ENCODE peak calls at places on chromosome 11, in seven cellular contexts. V, U, C, X, Q, F and K are unnamed samples.

GRCh38 chr11:44607324-44607962 is 42.0 kb downstream of the CD82 start:
- DNase-seq in V (no peak), U (peak; percentile 52), C (no peak), X (no peak), Q (no peak), F (no peak), K (no peak)

GRCh38 chr11:124938970-124939369 is 3.1 kb upstream of the HEPACAM start:
- DNase-seq in V (no peak), U (no peak), C (no peak), X (no peak), Q (no peak), F (no peak), K (no peak)

GRCh38 chr11:130405428-130405827 is 23.0 kb downstream of the ADAMTS8 start:
- DNase-seq in V (no peak), U (no peak), C (no peak), X (no peak), Q (no peak), F (no peak), K (no peak)

GRCh38 chr11:121688860-121689614 is 236.3 kb upstream of the SORL1-AS1 start:
- DNase-seq in V (no peak), U (no peak), C (no peak), X (no peak), Q (no peak), F (no peak), K (no peak)

GRCh38 chr11:113697075-113697474 is 9.0 kb downstream of the TMPRSS5 start:
- DNase-seq in V (no peak), U (no peak), C (no peak), X (no peak), Q (no peak), F (no peak), K (no peak)

GRCh38 chr11:66715346-66716085 is 13.5 kb downstream of the SPTBN2 start:
- DNase-seq in V (no peak), U (no peak), C (no peak), X (no peak), Q (no peak), F (no peak), K (no peak)

GRCh38 chr11:65501005-65501529 is 2.2 kb downstream of the MALAT1 start:
- DNase-seq in V (no peak), U (peak; percentile 42), C (no peak), X (no peak), Q (no peak), F (no peak), K (no peak)

GRCh38 chr11:119148855-119149370 is at the start of gene ABCG4:
- DNase-seq in V (no peak), U (no peak), C (no peak), X (no peak), Q (no peak), F (no peak), K (no peak)

GRCh38 chr11:93845181-93846092 is 5.0 kb downstream of the VSTM5 start:
- DNase-seq in V (no peak), U (no peak), C (no peak), X (no peak), Q (no peak), F (no peak), K (no peak)

GRCh38 chr11:71995726-71996291 is 2.9 kb upstream of the IL18BP start:
- DNase-seq in V (no peak), U (no peak), C (no peak), X (no peak), Q (no peak), F (no peak), K (no peak)

GRCh38 chr11:39247570-39248137 is 2211.8 kb downstream of the LRRC4C start:
- DNase-seq in V (no peak), U (no peak), C (no peak), X (no peak), Q (no peak), F (no peak), K (no peak)

DNA sequence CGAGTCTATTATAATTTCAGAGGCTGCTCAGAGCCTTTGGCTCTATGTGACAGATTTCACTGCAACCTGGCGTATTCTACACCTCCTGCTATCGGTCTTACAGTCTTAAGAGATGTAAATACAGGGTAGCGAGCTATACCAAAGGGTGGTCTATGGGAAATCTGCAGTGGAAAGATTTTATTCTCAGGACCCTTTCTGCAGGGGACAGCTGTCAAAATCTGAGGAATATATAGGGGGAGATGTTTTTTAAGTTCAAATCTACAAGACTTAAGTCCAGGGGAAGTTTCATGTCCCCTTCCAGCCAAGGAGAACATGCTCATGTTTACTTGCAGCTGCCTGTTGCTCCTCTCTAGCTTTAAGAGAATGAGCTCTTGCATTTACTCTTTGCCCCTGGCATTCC is 62.7 kb downstream of the MICAL2 start:
- DNase-seq in V (no peak), U (no peak), C (no peak), X (no peak), Q (no peak), F (no peak), K (no peak)
- H3K4me1 ChIP-seq in V (no peaks in the 10 kb centered on the region), U (peaks cover 26% of the 10 kb centered on the region), C (no peaks in the 10 kb centered on the region), X (peaks cover 80% of the 10 kb centered on the region), Q (peaks cover 75% of the 10 kb centered on the region), F (no peaks in the 10 kb centered on the region), K (no peaks in the 10 kb centered on the region)

GRCh38 chr11:100469835-100470234 is 217.3 kb upstream of the ARHGAP42 start:
- DNase-seq in V (no peak), U (no peak), C (no peak), X (no peak), Q (no peak), F (no peak), K (no peak)

GRCh38 chr11:100473390-100473740 is 213.7 kb upstream of the ARHGAP42 start:
- DNase-seq in V (no peak), U (no peak), C (no peak), X (no peak), Q (no peak), F (no peak), K (no peak)

GRCh38 chr11:100472727-100473389 is 214.2 kb upstream of the ARHGAP42 start:
- DNase-seq in V (no peak), U (no peak), C (no peak), X (no peak), Q (no peak), F (no peak), K (no peak)

GRCh38 chr11:100467821-100468508 is 219.1 kb upstream of the ARHGAP42 start:
- DNase-seq in V (no peak), U (no peak), C (no peak), X (no peak), Q (no peak), F (no peak), K (no peak)
- TF ChIP-seq POLR2A in V (no peak), U (no peak), C (no peak), X (no peak), Q (no peak), F (no peak), K (no peak)

GRCh38 chr11:43547900-43548381 is 132.6 kb upstream of the HSD17B12 start:
- DNase-seq in V (peak; percentile 26), U (no peak), C (no peak), X (peak; percentile 14), Q (no peak), F (peak; percentile 64), K (no peak)
- H3K4me1 ChIP-seq in V (no peaks in the 10 kb centered on the region), U (no peaks in the 10 kb centered on the region), C (no peaks in the 10 kb centered on the region), X (peaks cover 4% of the 10 kb centered on the region), Q (no peaks in the 10 kb centered on the region), F (no peaks in the 10 kb centered on the region), K (no peaks in the 10 kb centered on the region)

DNA sequence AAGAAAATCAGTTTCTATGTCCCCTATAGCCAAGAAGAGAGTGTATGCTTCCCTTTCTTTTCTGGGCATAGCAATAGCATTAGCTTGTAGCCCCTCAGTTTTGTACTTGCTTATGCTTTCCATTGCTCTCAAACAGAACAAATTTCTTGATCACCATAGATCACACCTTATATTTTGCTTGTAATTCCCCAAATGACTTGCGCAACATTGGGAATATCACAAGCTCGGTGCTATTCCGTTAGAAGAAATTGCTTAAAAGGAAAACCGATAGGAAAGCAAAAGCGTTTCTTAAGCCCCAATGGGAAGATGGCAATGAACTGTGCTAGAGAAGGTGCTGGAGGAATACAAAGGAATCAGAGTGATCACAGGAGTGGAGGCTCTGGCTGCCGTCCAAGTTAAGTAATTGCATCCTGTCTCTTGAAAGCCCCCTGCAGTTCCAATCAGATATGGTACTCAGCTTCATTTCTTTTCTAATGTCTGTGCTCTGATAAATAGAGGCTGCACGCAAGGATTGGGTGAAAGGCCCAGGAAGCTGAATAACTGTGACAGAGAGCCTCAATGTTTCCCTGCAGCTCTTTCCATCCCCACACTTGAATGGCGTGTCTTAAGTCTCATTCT is 182.1 kb upstream of the KIRREL3 start:
- DNase-seq in V (no peak), U (no peak), C (no peak), X (no peak), Q (no peak), F (no peak), K (no peak)
- TF ChIP-seq POLR2A in V (no peak), U (no peak), C (no peak), X (no peak), Q (no peak), F (no peak), K (no peak)

GRCh38 chr11:61635304-61635703 is 44.9 kb upstream of the DAGLA start:
- DNase-seq in V (no peak), U (no peak), C (no peak), X (no peak), Q (no peak), F (no peak), K (no peak)

GRCh38 chr11:61635787-61636186 is 44.4 kb upstream of the DAGLA start:
- DNase-seq in V (no peak), U (no peak), C (no peak), X (no peak), Q (no peak), F (no peak), K (no peak)

GRCh38 chr11:61636676-61637075 is 43.5 kb upstream of the DAGLA start:
- DNase-seq in V (no peak), U (no peak), C (no peak), X (no peak), Q (no peak), F (peak; percentile 65), K (no peak)

GRCh38 chr11:61639816-61640443 is 40.3 kb upstream of the DAGLA start:
- DNase-seq in V (no peak), U (peak; percentile 31), C (no peak), X (no peak), Q (no peak), F (no peak), K (no peak)

DNA sequence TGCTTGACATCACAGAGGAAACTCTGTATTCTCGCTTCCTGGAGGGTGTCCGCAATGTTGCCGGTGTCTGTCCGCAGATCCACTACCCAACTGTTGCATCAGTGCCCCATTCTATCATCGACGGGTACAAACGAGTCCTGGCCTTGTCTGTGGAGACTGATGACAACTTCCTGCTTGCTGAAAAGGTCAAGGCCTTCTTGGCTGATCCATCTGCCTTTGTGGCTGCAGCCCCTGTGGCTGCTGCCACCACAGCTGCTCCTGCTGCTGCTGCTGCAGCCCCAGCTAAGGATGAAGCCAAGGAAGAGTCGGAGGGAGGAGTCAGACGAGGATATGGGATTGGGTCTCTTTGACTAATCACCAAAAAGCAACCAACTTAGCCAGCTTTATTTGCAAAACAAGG is 42.9 kb upstream of the DAGLA start:
- DNase-seq in V (no peak), U (no peak), C (no peak), X (no peak), Q (no peak), F (peak; percentile 46), K (no peak)
- H3K4me1 ChIP-seq in V (no peaks in the 10 kb centered on the region), U (peaks cover 7% of the 10 kb centered on the region), C (no peaks in the 10 kb centered on the region), X (no peaks in the 10 kb centered on the region), Q (peaks cover 5% of the 10 kb centered on the region), F (no peaks in the 10 kb centered on the region), K (no peaks in the 10 kb centered on the region)